ENCODE peak calls at places on chromosomes 2 and 18, in seven cellular contexts. J, V, X, U, Y, G and E are unnamed samples.

GRCh38 chr2:170502400-170503135 is 212.6 kb upstream of the SP5 start:
- DNase-seq in U (no peak), V (no peak), Y (no peak), G (no peak), J (no peak), X (no peak), E (no peak)

GRCh38 chr2:41853427-41854191 is 194.2 kb upstream of the PKDCC start:
- DNase-seq in J (peak; percentile 83), X (peak; percentile 49), G (peak; percentile 25), V (peak; percentile 76), U (peak; percentile 71), Y (peak; percentile 71), E (peak; percentile 70)

GRCh38 chr2:181784556-181784955 is 104.2 kb upstream of the NEUROD1 start:
- DNase-seq in U (no peak), J (no peak), V (no peak), G (no peak), Y (no peak), X (peak; percentile 82), E (no peak)

GRCh38 chr2:219126555-219126954 is 34.1 kb downstream of the NHEJ1 start:
- DNase-seq in G (no peak), Y (no peak), U (no peak), X (no peak), J (no peak), V (no peak), E (no peak)

GRCh38 chr18:41484069-41484468 is 471.0 kb upstream of the PIK3C3 start:
- DNase-seq in X (no peak), U (no peak), V (no peak), Y (no peak), G (no peak), J (no peak), E (no peak)

GRCh38 chr2:109304731-109305470 is 175.9 kb downstream of the SH3RF3 start:
- DNase-seq in U (no peak), Y (no peak), G (no peak), J (no peak), X (no peak), V (peak; percentile 78), E (no peak)

GRCh38 chr2:8534729-8535397 is 147.0 kb upstream of the ID2 start:
- DNase-seq in V (no peak), X (peak; percentile 54), U (no peak), Y (peak; percentile 77), J (peak; percentile 81), G (peak; percentile 70), E (no peak)

GRCh38 chr2:196293751-196294486 is 122.5 kb upstream of the STK17B start:
- DNase-seq in U (no peak), J (no peak), V (no peak), Y (peak; percentile 94), G (no peak), X (peak; percentile 91), E (no peak)

GRCh38 chr2:1784087-1784486 is 39.8 kb upstream of the PXDN start:
- DNase-seq in G (no peak), Y (peak; percentile 6), J (peak; percentile 62), V (no peak), X (no peak), U (no peak), E (no peak)

GRCh38 chr2:1778566-1778965 is 34.3 kb upstream of the PXDN start:
- DNase-seq in J (no peak), U (no peak), V (no peak), X (no peak), G (no peak), Y (no peak), E (no peak)

GRCh38 chr2:1780693-1781092 is 36.4 kb upstream of the PXDN start:
- DNase-seq in X (no peak), J (no peak), Y (no peak), V (no peak), G (no peak), U (no peak), E (no peak)

GRCh38 chr2:1782514-1782913 is 38.2 kb upstream of the PXDN start:
- DNase-seq in J (no peak), Y (no peak), U (no peak), G (no peak), X (no peak), V (no peak), E (no peak)

GRCh38 chr2:1781291-1782080 is 37.2 kb upstream of the PXDN start:
- DNase-seq in V (no peak), X (peak; percentile 55), J (no peak), U (no peak), G (no peak), Y (no peak), E (no peak)
- TF ChIP-seq CTCF in V (no peak), X (no peak), J (no peak), U (no peak), G (no peak), Y (no peak), E (no peak)

GRCh38 chr18:78625895-78626294 is 353.7 kb upstream of the SALL3 start:
- DNase-seq in G (peak; percentile 73), V (no peak), U (no peak), Y (no peak), X (no peak), J (no peak), E (no peak)
- TF ChIP-seq CTCF in G (no peak), V (no peak), U (no peak), Y (no peak), X (no peak), J (no peak), E (no peak)

GRCh38 chr2:111122631-111123421 is 2.1 kb downstream of the BCL2L11 start:
- DNase-seq in U (peak; percentile 77), G (peak; percentile 34), J (peak; percentile 95), V (peak; percentile 84), X (peak; percentile 85), Y (peak; percentile 81), E (peak; percentile 69)

GRCh38 chr2:111121873-111122630 is 1.3 kb downstream of the BCL2L11 start:
- DNase-seq in V (peak; percentile 96), U (peak; percentile 93), Y (peak; percentile 81), G (peak; percentile 91), X (peak; percentile 83), J (peak; percentile 93), E (peak; percentile 91)

GRCh38 chr2:111120253-111121027 is at the start of gene BCL2L11:
- DNase-seq in U (peak; percentile 90), V (peak; percentile 96), X (peak; percentile 88), J (peak; percentile 96), Y (peak; percentile 80), G (peak; percentile 95), E (peak; percentile 93)

GRCh38 chr2:111119847-111120252 is 864 bp upstream of the BCL2L11 start:
- DNase-seq in U (peak; percentile 14), X (no peak), J (no peak), G (no peak), Y (no peak), V (peak; percentile 20), E (no peak)

DNA sequence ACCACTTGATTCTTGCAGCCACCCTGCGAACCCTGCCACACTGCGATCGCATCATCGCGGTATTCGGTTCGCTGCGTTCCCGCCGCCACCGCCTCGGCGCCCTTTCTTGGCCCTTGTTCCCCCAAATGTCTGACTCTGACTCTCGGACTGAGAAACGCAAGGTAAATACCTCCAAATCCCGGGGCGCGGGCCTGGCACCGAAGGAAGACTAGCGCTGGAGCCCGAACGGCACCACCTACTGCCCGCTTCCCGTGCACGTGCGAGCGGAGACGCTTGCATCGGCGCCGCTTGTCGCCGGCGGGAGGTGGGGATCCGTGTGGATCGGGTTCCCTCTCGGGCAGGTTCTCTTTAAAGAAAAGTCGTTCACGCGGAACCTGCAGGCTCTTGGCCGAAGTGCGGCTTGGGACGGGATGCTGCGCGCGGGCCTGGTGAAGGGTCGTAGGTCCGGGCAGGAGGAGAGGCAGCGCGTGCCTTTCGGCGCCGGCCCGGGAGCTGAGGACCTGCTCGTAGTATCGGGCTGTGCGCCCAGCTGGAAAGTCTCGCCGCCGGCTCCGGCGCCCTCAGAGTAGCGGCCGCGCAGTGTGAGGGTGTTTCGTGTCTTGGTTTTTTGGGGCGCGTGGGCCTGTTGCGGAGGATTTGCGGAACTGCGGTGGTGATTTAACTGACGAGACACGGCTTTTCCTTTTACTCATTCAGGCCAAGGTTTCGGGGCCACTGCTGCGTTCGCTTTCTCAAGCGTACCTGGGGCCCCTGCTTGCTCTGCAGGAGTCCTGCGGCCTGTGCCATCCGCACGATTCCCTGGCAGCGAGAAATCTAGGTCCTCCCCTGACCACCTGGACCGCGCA is 536 bp downstream of the BCL2L11 start:
- DNase-seq in U (peak; percentile 41), Y (peak; percentile 12), V (peak; percentile 81), J (peak; percentile 72), X (peak; percentile 41), G (peak; percentile 74), E (peak; percentile 70)
- TF ChIP-seq CTCF in U (no peak), Y (no peak), V (no peak), J (no peak), X (no peak), G (no peak), E (no peak)

DNA sequence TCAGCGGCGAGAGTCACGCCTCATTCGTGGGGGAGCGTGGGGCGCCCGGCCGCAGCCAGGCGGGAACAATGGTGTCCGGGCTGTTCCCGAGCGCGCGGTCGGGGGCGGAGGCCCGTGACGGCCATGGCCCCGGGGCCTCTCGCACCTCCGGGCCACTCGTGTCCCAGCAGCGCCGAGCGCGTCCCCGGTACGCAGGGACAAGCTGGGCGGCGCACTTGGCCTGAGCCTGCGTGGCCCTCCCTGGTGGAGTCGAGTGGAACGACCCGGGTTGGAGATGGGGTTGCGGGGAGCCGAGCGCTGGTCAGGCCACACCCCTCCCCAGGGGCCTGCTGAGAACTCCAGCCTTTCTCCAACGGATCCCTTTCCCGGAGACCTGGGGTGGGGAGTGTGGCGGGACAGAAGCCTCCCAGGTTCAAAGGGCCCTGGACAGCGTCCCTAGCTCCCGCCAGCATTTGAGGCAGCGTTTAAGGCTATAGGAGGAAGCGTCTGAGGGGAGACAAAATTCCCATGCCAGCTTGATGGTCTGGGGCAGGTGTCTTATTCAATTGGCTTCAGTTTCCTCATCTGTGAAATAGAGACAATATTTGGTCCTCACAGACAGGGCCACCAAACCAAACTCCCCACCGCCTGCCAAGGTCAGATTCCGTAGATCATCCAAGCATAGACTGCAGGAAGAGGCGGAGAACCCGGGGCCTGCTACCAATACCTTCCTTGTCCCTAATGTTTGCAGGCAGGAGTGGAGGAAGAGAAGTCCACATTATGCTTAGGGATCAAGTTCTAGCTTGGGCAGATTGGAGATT is 545 bp downstream of the CNDP2 start:
- DNase-seq in V (peak; percentile 73), X (peak; percentile 57), J (peak; percentile 80), G (peak; percentile 17), U (peak; percentile 69), Y (peak; percentile 43), E (peak; percentile 71)
- TF ChIP-seq CTCF in V (peak; percentile 18), X (no peak), J (no peak), G (no peak), U (no peak), Y (no peak), E (no peak)

GRCh38 chr2:217058791-217059755 is 199.2 kb upstream of the TNP1 start:
- DNase-seq in J (peak; percentile 64), U (no peak), G (no peak), V (no peak), X (peak; percentile 58), Y (no peak), E (no peak)
- TF ChIP-seq CTCF in J (no peak), U (no peak), G (no peak), V (no peak), X (no peak), Y (no peak), E (no peak)

GRCh38 chr18:20971886-20972267 is 139.7 kb downstream of the ROCK1 start:
- DNase-seq in X (peak; percentile 16), U (peak; percentile 31), G (peak; percentile 37), Y (peak; percentile 50), J (no peak), V (peak; percentile 7), E (no peak)
- TF ChIP-seq CTCF in X (peak; percentile 56), U (peak; percentile 83), G (peak; percentile 75), Y (peak; percentile 75), J (peak; percentile 20), V (peak; percentile 58), E (peak; percentile 42)

GRCh38 chr2:227862741-227863588 is 8.5 kb upstream of the DAW1 start:
- DNase-seq in U (no peak), J (no peak), V (no peak), G (no peak), X (peak; percentile 90), Y (peak; percentile 98), E (no peak)
- TF ChIP-seq CTCF in U (no peak), J (no peak), V (no peak), G (no peak), X (no peak), Y (peak; percentile 21), E (no peak)